ENCODE peak calls at places on chromosome 4, in six cellular contexts. H, T, I, D, X and V are unnamed samples.

GRCh38 chr4:109752545-109752944 is 22.7 kb upstream of the PLA2G12A start:
- DNase-seq in D (no peak), T (no peak), H (no peak), X (no peak), I (no peak), V (no peak)

GRCh38 chr4:12679217-12679616 is 804.9 kb downstream of the RAB28 start:
- DNase-seq in D (peak; percentile 8), X (no peak), I (no peak), H (no peak), T (no peak), V (no peak)

GRCh38 chr4:15982833-15983528 is 20.0 kb upstream of the FGFBP2 start:
- DNase-seq in T (no peak), H (no peak), I (no peak), X (no peak), D (no peak), V (no peak)

GRCh38 chr4:4269856-4270255 is 20.1 kb downstream of the LYAR start:
- DNase-seq in H (no peak), D (peak; percentile 84), I (no peak), X (no peak), T (no peak), V (no peak)

GRCh38 chr4:128159967-128160366 is 98.9 kb downstream of the LARP1B start:
- DNase-seq in X (no peak), D (peak; percentile 56), I (peak; percentile 89), T (no peak), H (no peak), V (no peak)

GRCh38 chr4:182803235-182803634 is 114.0 kb downstream of the DCTD start:
- DNase-seq in D (no peak), X (no peak), T (no peak), I (no peak), H (no peak), V (no peak)

GRCh38 chr4:138910201-138910913 is 105.2 kb upstream of the NOCT start:
- DNase-seq in H (no peak), X (no peak), I (peak; percentile 13), T (no peak), D (peak; percentile 34), V (no peak)

GRCh38 chr4:78222575-78223186 is 165.6 kb downstream of the FRAS1 start:
- DNase-seq in H (no peak), I (no peak), T (no peak), X (no peak), D (no peak), V (no peak)

GRCh38 chr4:181659202-181659601 is 584.0 kb upstream of the TENM3 start:
- DNase-seq in D (peak; percentile 55), H (no peak), I (no peak), X (no peak), T (no peak), V (no peak)

GRCh38 chr4:143025111-143025704 is 159.5 kb upstream of the USP38 start:
- DNase-seq in X (no peak), H (peak; percentile 20), I (no peak), D (peak; percentile 17), T (no peak), V (peak; percentile 8)

GRCh38 chr4:148097811-148098210 is 344.4 kb downstream of the NR3C2 start:
- DNase-seq in T (no peak), D (no peak), H (no peak), I (no peak), X (no peak), V (no peak)

GRCh38 chr4:107299646-107300045 is 263.5 kb upstream of the DKK2 start:
- DNase-seq in X (no peak), T (no peak), D (no peak), H (no peak), I (no peak), V (no peak)

GRCh38 chr4:4432341-4433125 is 45.6 kb downstream of the NSG1 start:
- DNase-seq in T (no peak), H (no peak), D (no peak), X (no peak), I (no peak), V (no peak)

GRCh38 chr4:138669479-138670165 is 346.0 kb upstream of the NOCT start:
- DNase-seq in H (peak; percentile 42), D (peak; percentile 53), T (no peak), I (peak; percentile 81), X (no peak), V (no peak)

GRCh38 chr4:100311181-100311580 is 120.9 kb upstream of the DDIT4L start:
- DNase-seq in T (no peak), X (no peak), D (peak; percentile 35), I (no peak), H (no peak), V (no peak)

GRCh38 chr4:113711883-113712662 is 49.5 kb downstream of the CAMK2D start:
- DNase-seq in X (no peak), I (no peak), H (no peak), D (no peak), T (no peak), V (no peak)
- H3K4me3 ChIP-seq in X (no peak overlapping the region), I (no peak overlapping the region), H (no peak overlapping the region), D (no peak overlapping the region), T (no peak overlapping the region), V (no peak overlapping the region)

GRCh38 chr4:186708554-186708953 is 15.1 kb downstream of the FAT1 start:
- DNase-seq in I (no peak), H (no peak), T (no peak), D (no peak), X (no peak), V (no peak)

GRCh38 chr4:186710521-186711119 is 13.0 kb downstream of the FAT1 start:
- DNase-seq in T (no peak), H (no peak), D (no peak), I (no peak), X (no peak), V (no peak)

GRCh38 chr4:186709509-186709908 is 14.1 kb downstream of the FAT1 start:
- DNase-seq in D (no peak), H (no peak), I (no peak), T (no peak), X (no peak), V (no peak)

GRCh38 chr4:186707996-186708395 is 15.7 kb downstream of the FAT1 start:
- DNase-seq in H (no peak), I (no peak), X (no peak), D (no peak), T (no peak), V (no peak)

DNA sequence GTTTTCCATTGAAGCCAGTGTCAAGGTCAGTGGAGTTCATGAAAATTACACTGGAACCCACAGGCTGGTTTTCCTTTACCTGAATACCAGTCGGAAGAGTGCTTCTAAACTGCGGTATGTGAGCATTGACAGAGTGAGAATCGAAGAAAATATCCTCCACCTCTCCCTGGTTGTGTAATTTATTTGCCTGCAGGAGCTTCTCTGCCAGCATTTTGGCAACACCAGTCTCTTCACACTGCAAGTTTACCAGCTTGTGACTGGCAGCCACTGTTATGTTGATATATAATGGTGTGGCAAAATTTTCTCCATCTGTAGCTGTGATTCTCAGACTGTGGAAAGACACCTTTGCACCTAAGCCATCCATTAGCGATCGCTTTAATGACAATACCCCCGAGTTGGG is 16.1 kb downstream of the FAT1 start:
- DNase-seq in X (no peak), T (no peak), D (no peak), H (no peak), I (no peak), V (no peak)
- H3K4me3 ChIP-seq in X (no peak overlapping the region), T (no peak overlapping the region), D (no peak overlapping the region), H (no peak overlapping the region), I (no peak overlapping the region), V (no peak overlapping the region)

GRCh38 chr4:71130827-71131603 is 137.6 kb downstream of the DCK start:
- DNase-seq in X (no peak), H (peak; percentile 59), T (no peak), I (no peak), D (peak; percentile 39), V (no peak)
- H3K4me3 ChIP-seq in X (no peak overlapping the region), H (no peak overlapping the region), T (no peak overlapping the region), I (peak overlapping the region; percentile 23), D (no peak overlapping the region), V (no peak overlapping the region)

GRCh38 chr4:118036336-118036735 is 2.0 kb downstream of the NDST3 start:
- DNase-seq in T (no peak), I (no peak), D (no peak), X (no peak), H (no peak), V (no peak)

GRCh38 chr4:118033148-118034060 is 882 bp upstream of the NDST3 start:
- DNase-seq in I (no peak), H (no peak), D (peak; percentile 25), X (no peak), T (no peak), V (no peak)

GRCh38 chr4:118034061-118034785 is at the start of gene NDST3:
- DNase-seq in I (no peak), D (peak; percentile 42), T (peak; percentile 26), H (no peak), X (no peak), V (no peak)

GRCh38 chr4:118035309-118035708 is 1.0 kb downstream of the NDST3 start:
- DNase-seq in D (no peak), I (no peak), T (no peak), H (no peak), X (no peak), V (no peak)

DNA sequence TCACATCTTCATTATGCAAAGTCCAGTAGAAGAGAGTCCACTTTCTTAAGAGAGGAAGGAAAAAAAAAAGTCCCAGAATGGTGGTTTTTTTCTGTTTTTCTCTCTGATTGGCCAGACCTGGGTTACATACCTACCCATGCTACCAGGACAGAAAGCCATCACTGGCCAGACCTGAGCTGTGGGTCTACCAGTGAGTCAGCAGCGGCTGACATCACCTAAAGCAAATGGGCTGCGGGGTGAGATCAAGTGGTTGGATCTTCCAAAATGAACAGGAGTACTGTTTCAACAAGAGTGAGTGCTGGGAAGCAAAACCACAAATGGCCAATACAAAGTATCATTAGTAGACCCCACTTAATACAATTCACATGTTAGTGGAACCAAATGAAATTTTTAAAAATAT is 1.6 kb upstream of the NDST3 start:
- DNase-seq in T (no peak), X (no peak), D (no peak), I (no peak), H (no peak), V (no peak)
- H3K4me3 ChIP-seq in T (no peak overlapping the region), X (no peak overlapping the region), D (no peak overlapping the region), I (no peak overlapping the region), H (no peak overlapping the region), V (no peak overlapping the region)

DNA sequence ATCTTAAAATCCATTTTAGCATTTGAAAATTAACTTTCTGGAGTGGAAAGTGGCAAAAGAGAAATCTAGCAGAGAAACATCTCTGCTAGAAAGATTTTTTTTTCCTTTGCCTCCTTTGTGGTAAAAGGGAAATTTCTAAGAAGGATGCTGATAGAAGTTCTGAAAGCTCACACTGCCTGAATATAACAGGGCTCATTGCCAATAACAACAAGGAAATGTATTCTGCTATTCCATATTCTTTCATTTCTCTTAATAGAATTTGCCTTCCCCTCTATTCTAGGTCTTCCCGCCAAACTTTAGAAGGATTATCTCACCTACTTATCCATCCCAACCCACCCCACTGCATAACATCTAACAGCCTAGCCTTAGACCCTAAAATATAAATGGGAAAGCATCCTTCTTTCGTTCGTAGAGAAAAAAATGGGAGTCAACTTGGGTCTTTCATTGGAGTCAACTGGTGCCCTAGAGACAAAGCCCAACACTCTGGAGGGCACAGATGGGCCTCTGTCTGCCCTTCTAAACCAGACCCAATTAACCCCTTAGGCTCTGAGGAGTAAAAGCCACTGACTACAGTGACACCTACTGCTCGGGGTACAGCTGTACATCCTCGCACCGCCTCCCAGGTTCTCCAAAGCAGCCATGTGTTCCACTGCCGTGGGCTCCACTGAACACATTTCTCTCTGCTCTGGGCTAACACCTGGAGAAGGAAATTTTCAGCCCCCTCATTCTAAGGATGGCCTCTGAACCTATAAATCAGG is 103.9 kb downstream of the MAML3 start:
- DNase-seq in D (peak; percentile 58), H (no peak), X (no peak), I (no peak), T (no peak), V (no peak)
- H3K4me3 ChIP-seq in D (peak overlapping the region; percentile 47), H (no peak overlapping the region), X (no peak overlapping the region), I (no peak overlapping the region), T (peak overlapping the region; percentile 48), V (no peak overlapping the region)

GRCh38 chr4:385934-386707 is 48.5 kb downstream of the ZNF141 start:
- DNase-seq in I (no peak), X (no peak), H (no peak), D (no peak), T (no peak), V (no peak)
- H3K4me3 ChIP-seq in I (peak overlapping the region; percentile 10), X (no peak overlapping the region), H (no peak overlapping the region), D (no peak overlapping the region), T (no peak overlapping the region), V (no peak overlapping the region)